ENCODE peak calls at places on chromosomes 11 and 22, in eight cellular contexts. One of them, this sample, is unnamed.

GRCh38 chr11:101288392-101288791 is 158.8 kb upstream of the PGR start:
- DNase-seq in tibial nerve: no peak
- DNase-seq in endothelial cell: no peak
- DNase-seq in GM23338: no peak
- DNase-seq in cardiac muscle cell: no peak
- DNase-seq in A549: no peak
- DNase-seq in NB4: no peak
- DNase-seq in osteoblast: no peak
- DNase-seq in this sample: no peak

GRCh38 chr11:103633037-103633788 is 403.2 kb upstream of the DDI1 start:
- DNase-seq in tibial nerve: no peak
- DNase-seq in endothelial cell: no peak
- DNase-seq in GM23338: peak
- DNase-seq in cardiac muscle cell: peak
- DNase-seq in A549: no peak
- DNase-seq in NB4: no peak
- DNase-seq in osteoblast: peak
- DNase-seq in this sample: no peak

GRCh38 chr11:76329084-76329648 is 51.8 kb downstream of the THAP12 start:
- DNase-seq in tibial nerve: no peak
- DNase-seq in endothelial cell: peak
- DNase-seq in GM23338: peak
- DNase-seq in cardiac muscle cell: peak
- DNase-seq in A549: no peak
- DNase-seq in NB4: no peak
- DNase-seq in osteoblast: no peak
- DNase-seq in this sample: no peak

GRCh38 chr22:41242396-41243117 is 1.8 kb upstream of the CHADL start:
- DNase-seq in tibial nerve: no peak
- DNase-seq in endothelial cell: no peak
- DNase-seq in GM23338: no peak
- DNase-seq in cardiac muscle cell: no peak
- DNase-seq in A549: no peak
- DNase-seq in NB4: no peak
- DNase-seq in osteoblast: no peak
- DNase-seq in this sample: no peak

GRCh38 chr11:74154621-74155281 is 16.1 kb downstream of the C2CD3 start:
- DNase-seq in tibial nerve: no peak
- DNase-seq in endothelial cell: no peak
- DNase-seq in GM23338: no peak
- DNase-seq in cardiac muscle cell: peak
- DNase-seq in A549: peak
- DNase-seq in NB4: no peak
- DNase-seq in osteoblast: no peak
- DNase-seq in this sample: no peak

GRCh38 chr22:26756675-26757293 is 99.4 kb downstream of the MIAT start:
- DNase-seq in tibial nerve: peak
- DNase-seq in endothelial cell: peak
- DNase-seq in GM23338: peak
- DNase-seq in cardiac muscle cell: peak
- DNase-seq in A549: no peak
- DNase-seq in NB4: peak
- DNase-seq in osteoblast: peak
- DNase-seq in this sample: peak

GRCh38 chr11:130798280-130798679 is 118.0 kb downstream of the SNX19 start:
- DNase-seq in tibial nerve: no peak
- DNase-seq in endothelial cell: no peak
- DNase-seq in GM23338: no peak
- DNase-seq in cardiac muscle cell: peak
- DNase-seq in A549: peak
- DNase-seq in NB4: no peak
- DNase-seq in osteoblast: peak
- DNase-seq in this sample: no peak

GRCh38 chr11:108961095-108961494 is 296.2 kb downstream of the DDX10 start:
- DNase-seq in tibial nerve: no peak
- DNase-seq in endothelial cell: no peak
- DNase-seq in GM23338: no peak
- DNase-seq in cardiac muscle cell: no peak
- DNase-seq in A549: no peak
- DNase-seq in NB4: peak
- DNase-seq in osteoblast: no peak
- DNase-seq in this sample: peak

GRCh38 chr11:17207317-17208256 is at the start of gene PIK3C2A:
- DNase-seq in tibial nerve: peak
- DNase-seq in endothelial cell: peak
- DNase-seq in GM23338: peak
- DNase-seq in cardiac muscle cell: peak
- DNase-seq in A549: peak
- DNase-seq in NB4: peak
- DNase-seq in osteoblast: peak
- DNase-seq in this sample: peak

GRCh38 chr11:17208257-17208999 is 642 bp upstream of the PIK3C2A start:
- DNase-seq in tibial nerve: no peak
- DNase-seq in endothelial cell: peak
- DNase-seq in GM23338: peak
- DNase-seq in cardiac muscle cell: peak
- DNase-seq in A549: peak
- DNase-seq in NB4: peak
- DNase-seq in osteoblast: no peak
- DNase-seq in this sample: peak

GRCh38 chr11:17209939-17210245 is 2.1 kb upstream of the PIK3C2A start:
- DNase-seq in tibial nerve: no peak
- DNase-seq in endothelial cell: no peak
- DNase-seq in GM23338: no peak
- DNase-seq in cardiac muscle cell: no peak
- DNase-seq in A549: no peak
- DNase-seq in NB4: no peak
- DNase-seq in osteoblast: no peak
- DNase-seq in this sample: no peak

DNA sequence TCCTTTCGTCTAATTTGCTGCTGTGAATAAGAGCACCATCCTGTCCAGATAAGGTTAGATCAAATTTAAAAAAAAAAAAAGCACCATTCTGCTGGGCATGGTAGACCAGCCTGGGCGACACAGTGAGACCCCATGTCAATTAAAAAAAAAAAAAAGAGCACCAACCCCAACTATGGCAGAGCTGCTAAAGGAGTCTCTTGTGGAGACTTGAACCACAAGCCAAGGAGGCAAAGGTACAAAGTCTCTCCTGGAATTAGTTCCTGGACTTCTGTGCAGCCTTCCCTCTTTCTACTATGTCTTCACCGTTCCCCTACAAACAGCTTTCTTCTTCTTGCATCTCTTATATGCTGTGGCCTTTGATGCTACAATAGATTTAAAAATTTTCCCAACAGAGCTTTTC is 1.3 kb downstream of the PIK3C2A start:
- DNase-seq in tibial nerve: no peak
- DNase-seq in endothelial cell: no peak
- DNase-seq in GM23338: no peak
- DNase-seq in cardiac muscle cell: no peak
- DNase-seq in A549: no peak
- DNase-seq in NB4: no peak
- DNase-seq in osteoblast: no peak
- DNase-seq in this sample: no peak
- TF ChIP-seq CTCF in tibial nerve: no peak
- TF ChIP-seq CTCF in endothelial cell: no peak
- TF ChIP-seq CTCF in GM23338: no peak
- TF ChIP-seq CTCF in cardiac muscle cell: no peak
- TF ChIP-seq CTCF in A549: no peak
- TF ChIP-seq CTCF in NB4: no peak
- TF ChIP-seq CTCF in osteoblast: no peak
- TF ChIP-seq CTCF in this sample: no peak

DNA sequence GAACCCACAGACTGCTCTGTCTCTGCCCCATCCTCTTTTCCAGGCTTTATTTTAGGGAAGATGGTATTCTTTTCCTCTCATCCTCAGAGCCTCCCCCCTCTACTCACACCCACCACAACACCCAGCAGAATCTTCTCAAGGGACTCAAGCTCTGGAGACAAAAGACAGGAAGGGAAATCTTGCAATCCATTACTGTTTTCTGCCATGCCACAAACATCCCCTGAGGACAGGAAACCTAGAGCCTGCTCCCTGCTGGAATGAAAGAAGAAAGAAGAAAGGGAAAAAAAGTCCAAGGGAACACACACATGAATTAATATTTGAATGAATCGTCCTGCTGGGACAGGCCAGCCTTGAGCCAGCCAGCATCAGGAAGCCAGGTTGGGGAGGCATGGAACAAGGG is 33.9 kb downstream of the SLCO2B1 start:
- DNase-seq in tibial nerve: no peak
- DNase-seq in endothelial cell: no peak
- DNase-seq in GM23338: no peak
- DNase-seq in cardiac muscle cell: no peak
- DNase-seq in A549: no peak
- DNase-seq in NB4: no peak
- DNase-seq in osteoblast: no peak
- DNase-seq in this sample: no peak
- TF ChIP-seq CTCF in tibial nerve: no peak
- TF ChIP-seq CTCF in endothelial cell: no peak
- TF ChIP-seq CTCF in GM23338: no peak
- TF ChIP-seq CTCF in cardiac muscle cell: no peak
- TF ChIP-seq CTCF in A549: no peak
- TF ChIP-seq CTCF in NB4: no peak
- TF ChIP-seq CTCF in osteoblast: no peak
- TF ChIP-seq CTCF in this sample: no peak

DNA sequence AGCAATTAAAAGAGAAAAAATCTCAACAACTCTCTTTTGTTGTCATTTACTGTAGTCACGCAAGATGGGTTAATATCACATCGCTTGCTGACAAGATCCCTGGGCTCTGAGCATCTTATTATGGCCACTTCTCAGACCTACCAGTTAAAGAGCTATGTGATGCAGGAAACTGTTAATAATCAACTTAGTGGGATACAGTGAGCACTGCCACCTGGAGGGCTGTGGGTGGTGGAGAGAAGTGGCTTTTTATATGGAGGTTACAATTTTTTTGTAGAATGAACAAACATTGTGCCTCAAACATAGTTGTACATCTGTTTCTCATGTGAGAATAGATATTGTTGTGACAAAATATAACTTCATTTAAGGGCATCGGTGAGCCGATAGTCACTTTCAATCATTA is 181.0 kb downstream of the TENM4 start:
- DNase-seq in tibial nerve: no peak
- DNase-seq in endothelial cell: no peak
- DNase-seq in GM23338: no peak
- DNase-seq in cardiac muscle cell: peak
- DNase-seq in A549: peak
- DNase-seq in NB4: no peak
- DNase-seq in osteoblast: no peak
- DNase-seq in this sample: no peak
- TF ChIP-seq CTCF in tibial nerve: no peak
- TF ChIP-seq CTCF in endothelial cell: no peak
- TF ChIP-seq CTCF in GM23338: peak
- TF ChIP-seq CTCF in cardiac muscle cell: peak
- TF ChIP-seq CTCF in A549: peak
- TF ChIP-seq CTCF in NB4: no peak
- TF ChIP-seq CTCF in osteoblast: peak
- TF ChIP-seq CTCF in this sample: no peak

GRCh38 chr11:235998-236773 is at the start of gene SIRT3:
- DNase-seq in tibial nerve: peak
- DNase-seq in endothelial cell: peak
- DNase-seq in GM23338: peak
- DNase-seq in cardiac muscle cell: peak
- DNase-seq in A549: peak
- DNase-seq in NB4: peak
- DNase-seq in osteoblast: peak
- DNase-seq in this sample: peak
- TF ChIP-seq CTCF in tibial nerve: peak
- TF ChIP-seq CTCF in endothelial cell: no peak
- TF ChIP-seq CTCF in GM23338: no peak
- TF ChIP-seq CTCF in cardiac muscle cell: no peak
- TF ChIP-seq CTCF in A549: no peak
- TF ChIP-seq CTCF in NB4: no peak
- TF ChIP-seq CTCF in osteoblast: no peak
- TF ChIP-seq CTCF in this sample: no peak

This sample was measured in activated CD8-positive, alpha-beta T cell treated with anti-CD3 and anti-CD28 coated beads for 36 hours.